ENCODE peak calls at places on chromosomes 16 and 17, in seven cellular contexts. Z is stomach, G is tibial artery, R is heart right ventricle, Y is GM23248, B is aorta, J is A673. M is an unnamed sample. For H3K27me3 and H3K4me1, the result is how much of the 10 kb centered on the place peaks cover.

GRCh38 chr16:80723981-80724380 is 80.4 kb downstream of the CDYL2 start:
- DNase-seq in Y (no peak), J (no peak), G (no peak), Z (no peak), B (no peak), R (no peak), M (no peak)

GRCh38 chr17:72259977-72260376 is 139.2 kb downstream of the SOX9 start:
- DNase-seq in B (no peak), Z (no peak), J (no peak), G (no peak), Y (no peak), R (no peak), M (no peak)

GRCh38 chr16:23125277-23125676 is 24.0 kb downstream of the USP31 start:
- DNase-seq in Y (no peak), J (no peak), G (no peak), B (no peak), R (no peak), Z (no peak), M (no peak)

GRCh38 chr16:3020604-3021448 is 658 bp downstream of the TNFRSF12A start:
- DNase-seq in B (peak), Z (peak), G (peak), J (peak), R (peak), Y (peak), M (peak)

GRCh38 chr17:27414686-27415085 is 41.6 kb upstream of the KSR1 start:
- DNase-seq in R (no peak), Z (no peak), Y (no peak), G (no peak), B (no peak), J (no peak), M (no peak)

GRCh38 chr17:9971991-9972390 is 66.9 kb upstream of the RCVRN start:
- DNase-seq in R (peak), J (peak), Y (peak), B (no peak), Z (peak), G (peak), M (no peak)

GRCh38 chr16:65837431-65837986 is 529.0 kb upstream of the CDH5 start:
- DNase-seq in G (no peak), Z (no peak), Y (no peak), J (peak), R (no peak), B (no peak), M (no peak)

GRCh38 chr16:17303101-17303500 is 167.7 kb downstream of the XYLT1 start:
- DNase-seq in B (no peak), J (no peak), Y (no peak), R (no peak), G (no peak), Z (peak), M (no peak)

GRCh38 chr16:87048038-87048743 is 269.0 kb downstream of the C16orf95 start:
- DNase-seq in B (no peak), G (no peak), R (no peak), J (no peak), Y (no peak), Z (no peak), M (no peak)

GRCh38 chr16:66315210-66315825 is 51.2 kb upstream of the CDH5 start:
- DNase-seq in R (peak), Z (peak), J (peak), Y (peak), G (peak), B (no peak), M (peak)

GRCh38 chr16:11484691-11485258 is 101.9 kb downstream of the LITAF start:
- DNase-seq in G (no peak), Z (no peak), R (no peak), J (no peak), B (peak), Y (peak), M (no peak)

GRCh38 chr17:80126449-80126715 is 20.5 kb downstream of the EIF4A3 start:
- DNase-seq in R (no peak), Y (no peak), B (no peak), Z (no peak), J (no peak), G (no peak), M (no peak)

GRCh38 chr17:71375948-71376347 is 744.9 kb upstream of the SOX9 start:
- DNase-seq in Z (no peak), Y (no peak), J (no peak), B (no peak), R (no peak), G (no peak), M (no peak)

GRCh38 chr17:50176559-50177471 is 11.0 kb downstream of the SGCA start:
- DNase-seq in B (peak), R (peak), Y (peak), J (no peak), Z (no peak), G (no peak), M (no peak)

GRCh38 chr17:77042688-77043330 is 98.0 kb upstream of the SEC14L1 start:
- DNase-seq in J (no peak), Y (no peak), B (no peak), G (no peak), R (no peak), Z (no peak), M (no peak)

GRCh38 chr16:56930516-56931252 is 1.3 kb upstream of the HERPUD1 start:
- DNase-seq in Z (no peak), R (no peak), B (no peak), Y (no peak), J (no peak), G (no peak), M (no peak)

GRCh38 chr16:4521971-4522623 is 16.5 kb downstream of the CDIP1 start:
- DNase-seq in G (no peak), J (peak), B (peak), Z (no peak), Y (no peak), R (peak), M (no peak)

GRCh38 chr17:8673621-8674020 is 43.1 kb upstream of the MYH10 start:
- DNase-seq in B (no peak), Y (peak), J (peak), G (peak), R (no peak), Z (no peak), M (no peak)

GRCh38 chr17:74761931-74762330 is 13.5 kb downstream of the NHERF1 start:
- DNase-seq in Y (no peak), Z (no peak), R (no peak), J (no peak), B (no peak), G (no peak), M (no peak)

GRCh38 chr16:47731252-47731651 is 270.1 kb downstream of the PHKB start:
- DNase-seq in G (no peak), Y (peak), B (no peak), R (no peak), J (no peak), Z (no peak), M (no peak)

GRCh38 chr17:39769974-39770587 is 32.3 kb downstream of the GRB7 start:
- DNase-seq in G (no peak), Y (peak), R (no peak), Z (no peak), B (no peak), J (no peak), M (no peak)

GRCh38 chr17:50557265-50558029 is 3.1 kb upstream of the CACNA1G start:
- DNase-seq in R (no peak), Z (no peak), B (no peak), G (no peak), J (no peak), Y (no peak), M (no peak)

GRCh38 chr16:80938035-80938927 is 68.4 kb downstream of the CMC2 start:
- DNase-seq in R (no peak), B (no peak), Z (no peak), Y (peak), J (peak), G (peak), M (no peak)

GRCh38 chr16:25066747-25067631 is 44.6 kb upstream of the LCMT1 start:
- DNase-seq in G (peak), R (peak), Y (peak), B (peak), J (peak), Z (peak), M (peak)

GRCh38 chr17:58693208-58693607 is 806 bp downstream of the RAD51C start:
- DNase-seq in Z (no peak), R (no peak), B (no peak), G (no peak), Y (peak), J (no peak), M (no peak)

GRCh38 chr16:2003827-2004641 is 5.6 kb downstream of the ZNF598 start:
- DNase-seq in Y (peak), G (peak), B (peak), J (peak), R (peak), Z (peak), M (peak)

GRCh38 chr17:72134560-72135399 is 14.0 kb downstream of the SOX9 start:
- DNase-seq in Z (no peak), Y (peak), J (no peak), R (no peak), G (no peak), B (no peak), M (no peak)

GRCh38 chr17:62892870-62893338 is 73.1 kb upstream of the TANC2 start:
- DNase-seq in G (peak), J (no peak), R (no peak), Y (peak), Z (peak), B (no peak), M (peak)

GRCh38 chr16:81493755-81494433 is 49.3 kb downstream of the CMIP start:
- DNase-seq in Y (peak), R (no peak), J (no peak), B (peak), Z (peak), G (no peak), M (no peak)

GRCh38 chr16:68470461-68471150 is 22.3 kb upstream of the SMPD3 start:
- DNase-seq in G (peak), Y (no peak), J (no peak), R (no peak), B (no peak), Z (no peak), M (no peak)
- H3K4me3 ChIP-seq in G (no peak), Y (no peak), J (no peak), R (no peak), B (no peak), Z (peak), M (no peak)

DNA sequence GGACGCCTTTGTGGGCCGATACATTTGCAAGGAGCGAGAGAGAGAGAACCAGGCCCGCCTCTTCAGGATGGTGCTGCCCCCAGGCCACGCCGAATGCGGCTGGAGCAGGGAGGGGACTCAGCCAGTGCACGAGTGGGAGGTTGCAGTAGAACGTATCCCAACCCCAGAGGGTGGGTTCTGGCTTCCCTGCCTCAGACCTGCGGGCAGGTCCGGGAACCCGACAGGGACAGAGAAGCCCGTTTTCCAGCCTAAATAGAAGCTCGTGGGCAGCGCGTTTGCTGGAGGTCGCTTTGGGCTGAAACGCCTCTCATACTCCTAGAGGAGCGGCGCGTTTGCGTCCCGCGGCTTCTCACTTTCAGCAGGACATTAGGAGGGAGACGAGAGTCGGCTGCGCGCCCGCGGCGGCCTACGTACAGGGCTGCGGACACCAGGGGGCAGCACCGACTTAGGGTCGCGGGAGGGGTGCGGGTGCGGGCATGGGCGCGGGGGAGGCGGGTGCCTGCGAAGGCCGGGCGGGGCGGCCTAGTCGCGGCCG is 11.0 kb downstream of the TBX2 start:
- DNase-seq in G (peak), R (peak), J (peak), B (peak), Z (peak), Y (peak), M (peak)
- H3K27me3 ChIP-seq in G (under half), R (under half), J (under half), B (under half), Z (under half), Y (under half), M (under half)

GRCh38 chr16:82657239-82657638 is 30.5 kb downstream of the CDH13 start:
- DNase-seq in Z (no peak), R (no peak), G (no peak), B (no peak), Y (peak), J (no peak), M (no peak)
- H3K4me1 ChIP-seq in Z (under half), R (under half), G (under half), B (under half), Y (half or more), J (under half), M (under half)

GRCh38 chr17:41549596-41550039 is 21.5 kb upstream of the KRT19 start:
- DNase-seq in R (no peak), J (no peak), G (no peak), Z (no peak), B (peak), Y (no peak), M (no peak)

GRCh38 chr17:41548844-41549595 is 20.9 kb upstream of the KRT19 start:
- DNase-seq in R (peak), J (peak), B (peak), G (peak), Y (peak), Z (peak), M (peak)

GRCh38 chr17:41547378-41547841 is 19.3 kb upstream of the KRT19 start:
- DNase-seq in B (peak), G (no peak), Y (no peak), J (no peak), R (no peak), Z (no peak), M (no peak)

GRCh38 chr17:41546819-41547218 is 18.7 kb upstream of the KRT19 start:
- DNase-seq in Y (no peak), J (no peak), G (no peak), Z (no peak), B (peak), R (no peak), M (no peak)

DNA sequence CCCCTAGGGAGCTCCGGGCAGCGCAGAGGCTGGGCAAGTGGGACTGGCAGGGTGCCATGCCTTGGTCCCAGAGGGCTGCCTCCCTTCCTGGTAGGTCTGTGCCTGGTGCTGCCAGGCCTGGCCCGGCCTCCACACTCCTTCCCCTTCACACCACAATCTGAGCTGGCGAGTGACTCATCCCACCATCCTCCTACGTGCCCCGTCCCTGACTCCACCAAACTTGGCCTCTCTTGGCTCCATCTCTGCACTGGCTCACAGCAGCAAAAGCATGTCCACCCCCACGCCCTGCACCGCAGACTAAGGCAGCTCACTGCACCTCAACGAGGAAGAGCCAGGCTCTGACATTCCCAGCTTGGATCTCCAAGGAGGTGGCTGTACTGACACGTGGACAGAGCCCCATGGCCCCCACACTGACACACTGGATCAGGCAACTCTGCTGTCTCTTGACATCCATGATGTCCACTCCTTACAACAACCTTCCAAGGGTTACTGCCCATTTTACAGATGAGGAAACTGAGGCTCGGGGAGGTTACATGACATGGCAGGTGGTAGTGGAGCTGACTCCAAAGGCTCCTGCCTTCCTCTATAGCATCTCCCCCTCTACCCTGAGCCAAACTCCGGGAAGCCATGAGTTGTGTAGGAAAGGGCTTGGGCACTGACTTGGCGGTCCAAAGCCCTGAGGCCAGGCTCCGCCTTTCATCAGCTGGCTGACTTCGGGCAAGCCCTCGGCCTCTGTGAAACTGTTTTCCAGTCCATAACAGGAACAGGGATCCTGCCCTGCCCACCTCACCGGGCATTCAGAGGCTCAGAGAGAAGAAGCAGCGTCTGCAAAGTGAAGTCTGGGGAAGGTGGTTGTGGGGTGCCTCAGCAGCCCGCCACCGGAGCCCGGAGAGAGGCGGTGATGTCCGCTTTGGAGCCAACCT is 20.1 kb upstream of the KRT19 start:
- DNase-seq in J (peak), R (peak), Y (peak), Z (peak), B (peak), G (peak), M (peak)
- H3K4me3 ChIP-seq in J (no peak), R (no peak), Y (no peak), Z (peak), B (no peak), G (peak), M (no peak)

GRCh38 chr16:85695196-85696128 is 6.7 kb upstream of the GINS2 start:
- DNase-seq in Z (no peak), R (no peak), Y (no peak), B (no peak), G (no peak), J (no peak), M (no peak)

GRCh38 chr16:85699224-85699558 is 10.4 kb upstream of the GINS2 start:
- DNase-seq in Y (no peak), G (no peak), J (no peak), Z (no peak), R (no peak), B (no peak), M (no peak)

GRCh38 chr16:85698459-85699223 is 9.9 kb upstream of the GINS2 start:
- DNase-seq in R (no peak), Z (no peak), Y (no peak), G (no peak), B (no peak), J (no peak), M (no peak)

GRCh38 chr16:85696761-85697160 is 8.0 kb upstream of the GINS2 start:
- DNase-seq in Y (no peak), G (no peak), Z (no peak), J (no peak), B (no peak), R (no peak), M (no peak)

GRCh38 chr16:85697441-85697840 is 8.7 kb upstream of the GINS2 start:
- DNase-seq in Y (no peak), R (no peak), J (peak), B (no peak), G (no peak), Z (no peak), M (no peak)
- H3K27me3 ChIP-seq in Y (under half), R (under half), J (under half), B (under half), G (half or more), Z (under half), M (under half)

DNA sequence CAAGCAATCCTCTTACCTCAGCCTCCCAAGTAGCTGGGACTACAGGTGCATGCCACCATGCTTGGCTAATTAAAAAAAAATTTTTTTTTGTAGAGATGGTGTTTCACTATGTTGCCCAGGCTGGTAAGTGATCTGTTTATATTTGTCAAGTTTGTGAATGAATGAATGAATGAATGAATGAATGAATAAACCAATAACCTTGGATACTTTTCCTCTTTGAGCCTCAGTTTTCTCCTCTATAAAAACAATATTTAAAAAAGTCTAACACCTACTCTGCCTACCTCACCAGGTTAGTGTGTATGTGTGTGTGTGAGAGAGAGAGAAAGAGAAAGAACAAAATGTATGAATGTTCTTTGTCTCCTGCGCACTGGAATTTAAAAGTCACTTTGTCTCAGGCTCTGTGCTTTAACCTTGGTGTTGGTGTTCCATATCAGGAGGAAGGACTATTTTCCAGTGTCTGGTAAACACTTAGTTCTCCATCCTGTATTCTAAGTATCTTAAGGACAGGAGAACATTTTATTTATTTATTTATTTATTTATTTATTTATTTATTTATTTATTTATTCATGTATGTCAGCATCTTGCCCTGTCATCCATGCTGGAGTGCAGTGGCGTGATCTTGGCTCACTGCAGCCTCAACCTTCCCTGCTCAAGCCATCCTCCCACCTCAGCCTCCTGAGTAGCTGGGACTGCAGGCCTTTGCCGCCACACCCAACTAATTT is 27.1 kb downstream of the CHD9 start:
- DNase-seq in Y (no peak), G (no peak), R (no peak), J (no peak), B (no peak), Z (no peak), M (no peak)
- H3K4me1 ChIP-seq in Y (half or more), G (under half), R (half or more), J (half or more), B (under half), Z (under half), M (under half)